ENCODE peak calls at places on chromosomes 7 and 10, in four cellular contexts. O is GM12878, W is HepG2, Z is K562. J is an unnamed sample.

GRCh38 chr10:128028508-128029279 is 97.5 kb downstream of the MKI67 start:
- DNase-seq in O (no peak), W (no peak), Z (no peak), J (no peak)

GRCh38 chr7:149261321-149261828 is 621 bp upstream of the ZNF783 start:
- DNase-seq in O (no peak), W (no peak), Z (no peak), J (no peak)

GRCh38 chr10:66928000-66928770 is 2.3 kb downstream of the LRRTM3 start:
- DNase-seq in O (no peak), W (no peak), Z (no peak), J (no peak)

GRCh38 chr10:119932631-119933030 is 40.1 kb downstream of the SEC23IP start:
- DNase-seq in O (no peak), W (no peak), Z (no peak), J (no peak)

GRCh38 chr7:93364806-93365205 is 132.6 kb downstream of the VPS50 start:
- DNase-seq in O (no peak), W (no peak), Z (no peak), J (no peak)

GRCh38 chr7:149729586-149729982 is 43.8 kb downstream of the ZNF467 start:
- DNase-seq in O (no peak), W (no peak), Z (no peak), J (no peak)

GRCh38 chr7:29889288-29889687 is 83.0 kb downstream of the WIPF3 start:
- DNase-seq in O (no peak), W (no peak), Z (no peak), J (no peak)

GRCh38 chr7:151814400-151814914 is 62.5 kb downstream of the PRKAG2 start:
- DNase-seq in O (no peak), W (no peak), Z (no peak), J (no peak)

GRCh38 chr7:1607686-1608085 is 37.9 kb upstream of the PSMG3 start:
- DNase-seq in O (no peak), W (no peak), Z (no peak), J (no peak)

GRCh38 chr7:146486519-146486918 is 369.9 kb downstream of the CNTNAP2 start:
- DNase-seq in O (no peak), W (no peak), Z (no peak), J (no peak)
- TF ChIP-seq TARDBP in O (no peak), W (no peak), Z (no peak), J (no peak)

GRCh38 chr10:86899670-86900276 is 57.6 kb downstream of the MMRN2 start:
- DNase-seq in O (no peak), W (peak), Z (peak), J (peak)
- TF ChIP-seq TARDBP in O (no peak), W (no peak), Z (no peak), J (no peak)

DNA sequence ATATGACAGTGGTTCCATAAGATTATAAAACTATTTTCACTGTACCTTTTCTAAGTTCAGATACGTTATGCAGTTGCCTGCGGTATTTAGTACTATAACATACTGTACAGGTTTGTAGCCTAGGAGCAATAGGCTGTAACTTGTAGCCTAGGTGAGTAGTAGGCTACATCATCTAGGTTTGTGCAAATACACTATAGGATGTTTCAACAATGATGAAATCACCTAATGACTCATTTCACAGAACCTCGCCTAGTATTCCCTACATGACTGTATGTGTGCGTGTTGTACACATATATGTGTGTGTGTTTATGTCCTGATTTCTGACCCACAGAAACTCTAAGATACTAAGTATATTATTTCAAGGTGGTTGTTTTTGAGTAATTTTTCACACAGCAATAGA is 139.0 kb downstream of the HERPUD2 start:
- DNase-seq in O (no peak), W (peak), Z (no peak), J (no peak)
- TF ChIP-seq TARDBP in O (no peak), W (no peak), Z (no peak), J (no peak)

DNA sequence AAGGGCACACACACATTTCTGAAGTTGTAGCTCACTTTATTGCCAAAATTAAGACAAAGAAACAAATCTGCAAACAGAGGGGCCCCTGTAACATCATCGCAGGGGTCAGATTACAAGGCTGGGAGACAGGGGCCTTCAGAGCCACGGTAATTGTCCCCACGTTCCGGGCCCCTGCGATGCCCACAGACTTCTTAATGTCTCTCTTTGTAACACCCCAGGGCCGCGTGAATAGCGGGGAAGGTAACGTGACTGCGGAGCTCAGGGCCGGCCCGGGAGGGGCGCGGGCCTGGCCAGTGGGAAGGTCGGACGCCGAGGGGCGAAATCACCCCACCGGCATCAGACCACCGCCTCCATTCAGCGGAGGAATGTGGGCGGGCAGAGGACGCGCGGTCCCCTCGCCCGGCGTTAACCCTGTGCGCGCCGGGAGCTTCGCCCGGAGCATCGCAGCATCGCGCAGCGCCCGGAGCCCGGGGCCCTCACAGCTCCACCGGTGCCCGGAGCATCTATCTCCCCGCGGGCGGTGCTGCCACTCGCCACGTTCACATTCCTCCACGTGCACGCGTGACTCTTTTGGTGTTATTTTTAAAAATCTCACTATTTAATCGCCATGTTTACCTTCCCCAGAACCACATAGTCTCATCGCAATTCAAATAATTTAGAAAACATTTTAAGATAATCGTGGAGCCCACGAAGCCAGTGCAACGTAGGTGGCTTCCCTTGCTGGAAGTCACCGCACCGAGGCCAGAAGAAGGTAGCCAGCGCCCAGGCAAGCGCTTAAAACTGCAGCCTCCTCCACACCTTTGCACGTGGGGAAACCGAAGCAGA is 22.0 kb downstream of the FGFBP3 start:
- DNase-seq in O (no peak), W (peak), Z (no peak), J (peak)
- TF ChIP-seq TARDBP in O (no peak), W (no peak), Z (no peak), J (no peak)

GRCh38 chr10:97494863-97495506 is 3.2 kb downstream of the MMS19 start:
- DNase-seq in O (no peak), W (no peak), Z (no peak), J (no peak)
- TF ChIP-seq TARDBP in O (no peak), W (no peak), Z (no peak), J (no peak)

DNA sequence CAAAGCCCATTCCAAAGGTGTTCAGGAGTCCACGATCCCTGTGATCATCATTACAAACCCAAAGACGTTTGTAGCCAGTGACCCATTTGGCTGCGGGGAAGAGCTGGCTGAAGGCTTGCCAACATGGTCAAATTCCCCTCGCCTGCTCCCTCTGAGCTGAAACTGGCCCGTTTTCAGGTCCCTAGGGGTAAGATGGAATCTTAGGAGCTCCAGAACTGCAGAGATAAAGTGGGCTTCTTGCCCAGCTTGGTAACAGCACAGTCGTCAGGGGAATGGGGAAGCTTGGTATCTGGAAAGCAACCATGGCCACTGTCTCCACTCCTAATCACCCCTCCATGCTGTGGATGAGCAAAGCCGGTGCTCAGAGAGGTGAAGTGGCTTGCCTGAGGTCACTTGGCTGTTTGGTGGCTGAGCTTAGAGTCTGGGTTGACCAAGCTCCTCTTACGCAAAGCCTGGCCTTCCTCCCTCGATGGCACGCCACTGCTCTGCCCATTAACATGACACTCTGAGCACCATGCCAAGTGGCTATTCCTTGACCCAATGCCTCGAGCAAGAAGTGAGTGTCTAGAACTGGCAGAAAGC is 155.5 kb downstream of the NEURL1 start:
- DNase-seq in O (no peak), W (no peak), Z (no peak), J (no peak)
- TF ChIP-seq TARDBP in O (no peak), W (no peak), Z (no peak), J (no peak)

J was measured in HEK293T.